ENCODE peak calls at places on chromosomes 3 and 15, in four cellular contexts. E is activated CD4-positive, alpha-beta T cell treated with anti-CD3 and anti-CD28 coated beads, Interleukin-2, amount 50 U/mL, for 4 hours; W is cardiac muscle cell; Q is HTR-8/SVneo. U is an unnamed sample.

GRCh38 chr3:133269393-133269792 is 130.5 kb upstream of the BFSP2 start:
- DNase-seq in W (no peak), E (no peak), Q (no peak), U (no peak)

GRCh38 chr3:66047321-66048050 is 8.8 kb upstream of the MAGI1 start:
- DNase-seq in E (no peak), W (peak; percentile 92), Q (no peak), U (no peak)

GRCh38 chr3:169542347-169542751 is 121.2 kb downstream of the MECOM start:
- DNase-seq in E (no peak), W (peak; percentile 74), Q (no peak), U (no peak)

GRCh38 chr3:16187213-16187790 is 12.8 kb downstream of the GALNT15 start:
- DNase-seq in W (no peak), E (no peak), Q (no peak), U (no peak)

GRCh38 chr3:150106752-150107428 is 136.2 kb upstream of the PFN2 start:
- DNase-seq in Q (peak; percentile 69), E (no peak), W (peak; percentile 94), U (no peak)

GRCh38 chr3:197186887-197187588 is 111.4 kb downstream of the DLG1 start:
- DNase-seq in E (no peak), W (peak; percentile 75), Q (peak; percentile 51), U (no peak)

GRCh38 chr3:42080452-42080872 is 10.7 kb upstream of the TRAK1 start:
- DNase-seq in Q (peak; percentile 38), E (no peak), W (peak; percentile 54), U (no peak)

GRCh38 chr15:99826146-99826745 is 93.0 kb upstream of the LYSMD4 start:
- DNase-seq in Q (no peak), E (no peak), W (no peak), U (no peak)

GRCh38 chr3:31724681-31725080 is 192.0 kb downstream of the STT3B start:
- DNase-seq in Q (no peak), W (peak; percentile 22), E (no peak), U (no peak)

GRCh38 chr3:8457039-8457438 is 44.6 kb upstream of the LMCD1 start:
- DNase-seq in Q (no peak), E (no peak), W (peak; percentile 63), U (no peak)

GRCh38 chr3:13027154-13027553 is 46.1 kb downstream of the IQSEC1 start:
- DNase-seq in E (no peak), W (no peak), Q (no peak), U (no peak)

GRCh38 chr3:106963446-106963845 is 413.8 kb upstream of the CCDC54 start:
- DNase-seq in E (no peak), W (peak; percentile 79), Q (peak; percentile 3), U (no peak)

GRCh38 chr3:65170357-65171090 is 482.7 kb upstream of the ADAMTS9 start:
- DNase-seq in E (no peak), Q (no peak), W (peak; percentile 99), U (no peak)

GRCh38 chr15:100764778-100765457 is 114.7 kb upstream of the ALDH1A3 start:
- DNase-seq in W (peak; percentile 97), E (no peak), Q (peak; percentile 53), U (no peak)

GRCh38 chr3:47096955-47097354 is 67.0 kb downstream of the SETD2 start:
- DNase-seq in W (peak; percentile 37), E (no peak), Q (peak; percentile 33), U (no peak)

U was measured in activated T-helper 9 cell treated with anti-CD3 and anti-CD28 coated beads, Interleukin-2, amount 50 U/mL, for 16 hours.